ENCODE peak calls at places on chromosomes 13 and 19, in nine cellular contexts. One of them, this sample, is unnamed.

GRCh38 chr19:34639491-34640085 is 37.4 kb downstream of the SCGB2B2 start:
- DNase-seq in GM12891: no peak
- DNase-seq in Peyer's patch: peak
- DNase-seq in body of pancreas: peak
- DNase-seq in uterus: no peak
- DNase-seq in tibial nerve: peak
- DNase-seq in breast epithelium: no peak
- DNase-seq in adrenal gland: peak
- DNase-seq in transverse colon: peak
- DNase-seq in this sample: no peak

GRCh38 chr19:50292216-50292827 is 36.9 kb downstream of the KCNC3 start:
- DNase-seq in GM12891: no peak
- DNase-seq in Peyer's patch: no peak
- DNase-seq in body of pancreas: no peak
- DNase-seq in uterus: no peak
- DNase-seq in tibial nerve: no peak
- DNase-seq in breast epithelium: no peak
- DNase-seq in adrenal gland: no peak
- DNase-seq in transverse colon: no peak
- DNase-seq in this sample: no peak

GRCh38 chr13:76764916-76765315 is 121.3 kb downstream of the KCTD12 start:
- DNase-seq in GM12891: no peak
- DNase-seq in Peyer's patch: no peak
- DNase-seq in body of pancreas: no peak
- DNase-seq in uterus: no peak
- DNase-seq in tibial nerve: no peak
- DNase-seq in breast epithelium: no peak
- DNase-seq in adrenal gland: no peak
- DNase-seq in transverse colon: no peak
- DNase-seq in this sample: no peak

GRCh38 chr19:48719263-48720171 is at the start of gene MAMSTR:
- DNase-seq in GM12891: no peak
- DNase-seq in Peyer's patch: no peak
- DNase-seq in body of pancreas: no peak
- DNase-seq in uterus: peak
- DNase-seq in tibial nerve: no peak
- DNase-seq in breast epithelium: no peak
- DNase-seq in adrenal gland: peak
- DNase-seq in transverse colon: no peak
- DNase-seq in this sample: no peak

GRCh38 chr13:99526549-99526948 is 25.3 kb downstream of the TM9SF2 start:
- DNase-seq in GM12891: no peak
- DNase-seq in Peyer's patch: no peak
- DNase-seq in body of pancreas: no peak
- DNase-seq in uterus: no peak
- DNase-seq in tibial nerve: no peak
- DNase-seq in breast epithelium: no peak
- DNase-seq in adrenal gland: no peak
- DNase-seq in transverse colon: no peak
- DNase-seq in this sample: no peak

GRCh38 chr19:42024622-42025111 is 30.6 kb upstream of the ATP1A3 start:
- DNase-seq in GM12891: no peak
- DNase-seq in Peyer's patch: no peak
- DNase-seq in body of pancreas: no peak
- DNase-seq in uterus: peak
- DNase-seq in tibial nerve: no peak
- DNase-seq in breast epithelium: no peak
- DNase-seq in adrenal gland: no peak
- DNase-seq in transverse colon: peak
- DNase-seq in this sample: peak

GRCh38 chr19:50365434-50366306 is at the start of gene NAPSA:
- DNase-seq in GM12891: no peak
- DNase-seq in Peyer's patch: peak
- DNase-seq in body of pancreas: no peak
- DNase-seq in uterus: no peak
- DNase-seq in tibial nerve: no peak
- DNase-seq in breast epithelium: no peak
- DNase-seq in adrenal gland: no peak
- DNase-seq in transverse colon: no peak
- DNase-seq in this sample: no peak

GRCh38 chr19:35459414-35460082 is 11.5 kb downstream of the FFAR2 start:
- DNase-seq in GM12891: no peak
- DNase-seq in Peyer's patch: no peak
- DNase-seq in body of pancreas: peak
- DNase-seq in uterus: peak
- DNase-seq in tibial nerve: peak
- DNase-seq in breast epithelium: no peak
- DNase-seq in adrenal gland: peak
- DNase-seq in transverse colon: peak
- DNase-seq in this sample: no peak

GRCh38 chr19:5873617-5874199 is 3.4 kb upstream of the FUT5 start:
- DNase-seq in GM12891: no peak
- DNase-seq in Peyer's patch: no peak
- DNase-seq in body of pancreas: no peak
- DNase-seq in uterus: no peak
- DNase-seq in tibial nerve: no peak
- DNase-seq in breast epithelium: no peak
- DNase-seq in adrenal gland: no peak
- DNase-seq in transverse colon: no peak
- DNase-seq in this sample: no peak

GRCh38 chr13:71685072-71685471 is 181.9 kb downstream of the DACH1 start:
- DNase-seq in GM12891: no peak
- DNase-seq in Peyer's patch: no peak
- DNase-seq in body of pancreas: no peak
- DNase-seq in uterus: no peak
- DNase-seq in tibial nerve: no peak
- DNase-seq in breast epithelium: no peak
- DNase-seq in adrenal gland: no peak
- DNase-seq in transverse colon: no peak
- DNase-seq in this sample: no peak

GRCh38 chr13:95546919-95547318 is 5.6 kb upstream of the CLDN10 start:
- DNase-seq in GM12891: no peak
- DNase-seq in Peyer's patch: no peak
- DNase-seq in body of pancreas: no peak
- DNase-seq in uterus: no peak
- DNase-seq in tibial nerve: no peak
- DNase-seq in breast epithelium: no peak
- DNase-seq in adrenal gland: no peak
- DNase-seq in transverse colon: no peak
- DNase-seq in this sample: no peak

GRCh38 chr13:94254737-94255136 is 224.7 kb downstream of the DCT start:
- DNase-seq in GM12891: no peak
- DNase-seq in Peyer's patch: no peak
- DNase-seq in body of pancreas: no peak
- DNase-seq in uterus: no peak
- DNase-seq in tibial nerve: no peak
- DNase-seq in breast epithelium: no peak
- DNase-seq in adrenal gland: no peak
- DNase-seq in transverse colon: no peak
- DNase-seq in this sample: no peak

GRCh38 chr19:3163943-3164342 is 14.6 kb upstream of the S1PR4 start:
- DNase-seq in GM12891: no peak
- DNase-seq in Peyer's patch: no peak
- DNase-seq in body of pancreas: no peak
- DNase-seq in uterus: no peak
- DNase-seq in tibial nerve: no peak
- DNase-seq in breast epithelium: no peak
- DNase-seq in adrenal gland: no peak
- DNase-seq in transverse colon: no peak
- DNase-seq in this sample: no peak

GRCh38 chr13:48028066-48028465 is 9.5 kb upstream of the NUDT15 start:
- DNase-seq in GM12891: no peak
- DNase-seq in Peyer's patch: no peak
- DNase-seq in body of pancreas: no peak
- DNase-seq in uterus: no peak
- DNase-seq in tibial nerve: no peak
- DNase-seq in breast epithelium: no peak
- DNase-seq in adrenal gland: no peak
- DNase-seq in transverse colon: no peak
- DNase-seq in this sample: no peak

GRCh38 chr19:45406165-45406956 is at the start of gene POLR1G:
- DNase-seq in GM12891: peak
- DNase-seq in Peyer's patch: peak
- DNase-seq in body of pancreas: peak
- DNase-seq in uterus: peak
- DNase-seq in tibial nerve: peak
- DNase-seq in breast epithelium: peak
- DNase-seq in adrenal gland: peak
- DNase-seq in transverse colon: peak
- DNase-seq in this sample: peak

GRCh38 chr19:45406957-45407375 is 522 bp downstream of the POLR1G start:
- DNase-seq in GM12891: no peak
- DNase-seq in Peyer's patch: no peak
- DNase-seq in body of pancreas: no peak
- DNase-seq in uterus: no peak
- DNase-seq in tibial nerve: no peak
- DNase-seq in breast epithelium: no peak
- DNase-seq in adrenal gland: no peak
- DNase-seq in transverse colon: no peak
- DNase-seq in this sample: no peak

GRCh38 chr19:45403781-45404556 is 900 bp downstream of the PPP1R13L start:
- DNase-seq in GM12891: peak
- DNase-seq in Peyer's patch: peak
- DNase-seq in body of pancreas: peak
- DNase-seq in uterus: peak
- DNase-seq in tibial nerve: no peak
- DNase-seq in breast epithelium: peak
- DNase-seq in adrenal gland: peak
- DNase-seq in transverse colon: peak
- DNase-seq in this sample: peak

GRCh38 chr19:45404557-45405434 is at the start of gene PPP1R13L:
- DNase-seq in GM12891: no peak
- DNase-seq in Peyer's patch: peak
- DNase-seq in body of pancreas: peak
- DNase-seq in uterus: peak
- DNase-seq in tibial nerve: no peak
- DNase-seq in breast epithelium: peak
- DNase-seq in adrenal gland: peak
- DNase-seq in transverse colon: peak
- DNase-seq in this sample: peak

GRCh38 chr19:45405435-45406164 is 731 bp upstream of the PPP1R13L start:
- DNase-seq in GM12891: peak
- DNase-seq in Peyer's patch: peak
- DNase-seq in body of pancreas: peak
- DNase-seq in uterus: peak
- DNase-seq in tibial nerve: peak
- DNase-seq in breast epithelium: peak
- DNase-seq in adrenal gland: peak
- DNase-seq in transverse colon: peak
- DNase-seq in this sample: peak
- TF ChIP-seq POLR2A in GM12891: no peak
- TF ChIP-seq POLR2A in Peyer's patch: no peak
- TF ChIP-seq POLR2A in body of pancreas: peak
- TF ChIP-seq POLR2A in uterus: peak
- TF ChIP-seq POLR2A in tibial nerve: no peak
- TF ChIP-seq POLR2A in breast epithelium: no peak
- TF ChIP-seq POLR2A in adrenal gland: peak
- TF ChIP-seq POLR2A in transverse colon: no peak
- TF ChIP-seq POLR2A in this sample: no peak

DNA sequence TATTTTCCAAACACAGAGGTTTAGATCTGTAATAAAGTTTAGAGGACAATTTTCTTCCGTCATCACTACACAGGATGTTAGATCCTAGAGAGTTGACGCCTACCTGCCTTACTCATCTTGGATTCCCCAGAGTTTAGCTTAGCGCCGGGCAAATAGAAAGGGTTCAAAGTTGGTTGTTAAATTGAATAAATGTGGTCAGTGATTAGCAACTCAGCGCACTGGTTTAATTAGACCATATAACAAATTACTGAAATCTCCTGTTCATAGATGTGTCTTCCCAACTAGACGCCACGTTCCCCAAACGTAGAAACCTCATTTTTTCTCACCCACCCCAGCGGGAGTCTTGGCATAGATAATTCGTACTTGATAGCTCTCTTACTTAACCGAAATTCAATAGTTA is 761 bp upstream of the UFM1 start:
- DNase-seq in GM12891: no peak
- DNase-seq in Peyer's patch: no peak
- DNase-seq in body of pancreas: no peak
- DNase-seq in uterus: no peak
- DNase-seq in tibial nerve: no peak
- DNase-seq in breast epithelium: no peak
- DNase-seq in adrenal gland: peak
- DNase-seq in transverse colon: peak
- DNase-seq in this sample: no peak
- TF ChIP-seq POLR2A in GM12891: no peak
- TF ChIP-seq POLR2A in Peyer's patch: no peak
- TF ChIP-seq POLR2A in body of pancreas: no peak
- TF ChIP-seq POLR2A in uterus: no peak
- TF ChIP-seq POLR2A in tibial nerve: no peak
- TF ChIP-seq POLR2A in breast epithelium: no peak
- TF ChIP-seq POLR2A in adrenal gland: no peak
- TF ChIP-seq POLR2A in transverse colon: no peak
- TF ChIP-seq POLR2A in this sample: no peak

DNA sequence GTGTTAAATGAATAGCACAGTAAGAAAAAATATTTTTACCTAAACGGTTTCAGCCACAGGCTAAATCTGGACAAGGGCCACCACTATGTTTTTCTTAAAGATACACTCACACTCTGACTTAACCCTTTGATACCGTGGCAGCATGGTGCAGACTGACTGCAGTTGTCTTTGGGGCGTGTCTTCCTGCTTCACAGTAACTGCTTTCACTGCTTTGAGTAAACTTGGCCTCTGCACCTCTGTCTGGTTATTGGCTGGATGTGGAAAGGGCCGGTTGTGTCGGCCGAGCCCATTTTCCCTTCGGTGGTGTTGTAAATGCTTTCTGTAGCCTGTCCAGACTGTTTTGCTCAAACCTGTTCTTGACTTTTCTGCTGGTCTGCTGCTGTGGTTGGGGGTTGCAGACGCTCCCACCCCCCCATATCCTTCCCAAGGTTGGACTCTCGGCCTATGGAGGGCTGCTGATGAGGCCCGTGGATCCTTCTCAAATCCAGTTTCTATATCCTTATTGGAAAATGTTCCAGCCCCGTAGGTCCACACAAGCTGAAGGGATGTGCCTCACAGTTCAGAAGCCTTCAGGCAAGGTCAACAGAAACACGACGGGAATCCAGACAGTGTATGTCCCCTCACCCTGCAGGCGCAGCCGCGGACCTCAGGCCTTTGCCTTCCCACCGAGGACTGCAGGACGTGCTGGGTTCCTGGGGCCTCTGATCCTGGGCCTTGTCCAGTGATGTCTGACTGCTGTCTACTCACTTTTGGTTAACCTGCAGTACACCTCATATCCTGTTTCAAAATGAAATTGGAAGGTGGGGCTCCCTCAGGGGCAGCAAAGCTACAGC is 90.2 kb upstream of the RNF113B start:
- DNase-seq in GM12891: peak
- DNase-seq in Peyer's patch: no peak
- DNase-seq in body of pancreas: peak
- DNase-seq in uterus: no peak
- DNase-seq in tibial nerve: peak
- DNase-seq in breast epithelium: no peak
- DNase-seq in adrenal gland: no peak
- DNase-seq in transverse colon: peak
- DNase-seq in this sample: no peak
- TF ChIP-seq POLR2A in GM12891: no peak
- TF ChIP-seq POLR2A in Peyer's patch: no peak
- TF ChIP-seq POLR2A in body of pancreas: no peak
- TF ChIP-seq POLR2A in uterus: no peak
- TF ChIP-seq POLR2A in tibial nerve: no peak
- TF ChIP-seq POLR2A in breast epithelium: no peak
- TF ChIP-seq POLR2A in adrenal gland: no peak
- TF ChIP-seq POLR2A in transverse colon: no peak
- TF ChIP-seq POLR2A in this sample: no peak

GRCh38 chr19:55301459-55302331 is 17.9 kb downstream of the BRSK1 start:
- DNase-seq in GM12891: peak
- DNase-seq in Peyer's patch: peak
- DNase-seq in body of pancreas: peak
- DNase-seq in uterus: peak
- DNase-seq in tibial nerve: peak
- DNase-seq in breast epithelium: peak
- DNase-seq in adrenal gland: peak
- DNase-seq in transverse colon: peak
- DNase-seq in this sample: peak
- TF ChIP-seq POLR2A in GM12891: no peak
- TF ChIP-seq POLR2A in Peyer's patch: no peak
- TF ChIP-seq POLR2A in body of pancreas: no peak
- TF ChIP-seq POLR2A in uterus: peak
- TF ChIP-seq POLR2A in tibial nerve: no peak
- TF ChIP-seq POLR2A in breast epithelium: no peak
- TF ChIP-seq POLR2A in adrenal gland: no peak
- TF ChIP-seq POLR2A in transverse colon: no peak
- TF ChIP-seq POLR2A in this sample: peak

This sample was measured in H54.